ENCODE peak calls at places on chromosomes 4 and X, in six cellular contexts. Z is D721Med, N is WTC11, M is tibial artery, R is right atrium auricular region, Y is cardiac fibroblast. P is an unnamed sample.

GRCh38 chrX:38304010-38304409 is 23.3 kb downstream of the RPGR start:
- DNase-seq in Z (no peak), N (peak; percentile 10), M (no peak), R (no peak), Y (peak; percentile 64), P (no peak)

GRCh38 chr4:82125170-82125862 is 248.5 kb downstream of the HNRNPD start:
- DNase-seq in Z (no peak), N (no peak), M (no peak), R (no peak), Y (no peak), P (no peak)

GRCh38 chr4:145183023-145183422 is 2.6 kb upstream of the OTUD4 start:
- DNase-seq in Z (no peak), N (no peak), M (no peak), R (no peak), Y (no peak), P (no peak)

GRCh38 chr4:87209696-87210095 is 10.7 kb downstream of the KLHL8 start:
- DNase-seq in Z (no peak), N (no peak), M (peak; percentile 57), R (peak; percentile 69), Y (peak; percentile 41), P (peak; percentile 30)

GRCh38 chr4:101660607-101661006 is 129.9 kb upstream of the BANK1 start:
- DNase-seq in Z (no peak), N (no peak), M (no peak), R (no peak), Y (peak; percentile 38), P (no peak)

GRCh38 chr4:82754546-82755165 is 43.9 kb downstream of the SCD5 start:
- DNase-seq in Z (no peak), N (no peak), M (no peak), R (no peak), Y (no peak), P (no peak)

GRCh38 chr4:82739292-82740190 is 59.1 kb downstream of the SCD5 start:
- DNase-seq in Z (peak; percentile 73), N (peak; percentile 94), M (peak; percentile 55), R (peak; percentile 74), Y (peak; percentile 70), P (peak; percentile 29)

GRCh38 chr4:77418333-77418732 is 187.3 kb upstream of the CXCL13 start:
- DNase-seq in Z (no peak), N (no peak), M (no peak), R (no peak), Y (no peak), P (no peak)

GRCh38 chr4:152382057-152382785 is 153.7 kb downstream of the FBXW7 start:
- DNase-seq in Z (no peak), N (no peak), M (no peak), R (no peak), Y (peak; percentile 29), P (no peak)

GRCh38 chr4:151624606-151625565 is 135.9 kb downstream of the GATB start:
- DNase-seq in Z (no peak), N (no peak), M (peak; percentile 30), R (no peak), Y (peak; percentile 20), P (no peak)

GRCh38 chr4:89949782-89950387 is 55.2 kb downstream of the MMRN1 start:
- DNase-seq in Z (no peak), N (no peak), M (no peak), R (no peak), Y (no peak), P (no peak)

GRCh38 chr4:120718979-120719566 is 203.5 kb downstream of the PRDM5 start:
- DNase-seq in Z (no peak), N (peak; percentile 28), M (no peak), R (no peak), Y (peak; percentile 62), P (peak; percentile 8)

GRCh38 chr4:152029631-152030030 is 268.8 kb upstream of the GATB start:
- DNase-seq in Z (no peak), N (no peak), M (no peak), R (no peak), Y (no peak), P (no peak)

GRCh38 chr4:37781134-37781455 is 45.4 kb upstream of the PGM2 start:
- DNase-seq in Z (no peak), N (no peak), M (no peak), R (no peak), Y (no peak), P (no peak)

GRCh38 chr4:128831526-128832252 is 22.2 kb downstream of the JADE1 start:
- DNase-seq in Z (no peak), N (no peak), M (no peak), R (no peak), Y (no peak), P (no peak)

GRCh38 chr4:143347495-143347894 is 10.8 kb downstream of the GAB1 start:
- DNase-seq in Z (no peak), N (no peak), M (no peak), R (no peak), Y (no peak), P (no peak)

GRCh38 chrX:71067079-71067478 is 1.1 kb downstream of the SNX12 start:
- DNase-seq in Z (no peak), N (no peak), M (no peak), R (no peak), Y (no peak), P (no peak)

GRCh38 chrX:119502727-119503483 is 34.7 kb downstream of the SLC25A5 start:
- DNase-seq in Z (no peak), N (no peak), M (no peak), R (no peak), Y (peak; percentile 60), P (no peak)

GRCh38 chr4:102847687-102848086 is 20.3 kb upstream of the UBE2D3 start:
- DNase-seq in Z (no peak), N (no peak), M (no peak), R (no peak), Y (no peak), P (no peak)

GRCh38 chr4:80138556-80139538 is 58.5 kb upstream of the PRDM8 start:
- DNase-seq in Z (no peak), N (no peak), M (no peak), R (no peak), Y (peak; percentile 79), P (peak; percentile 24)

GRCh38 chr4:15912961-15913630 is 25.4 kb downstream of the FGFBP1 start:
- DNase-seq in Z (no peak), N (no peak), M (no peak), R (no peak), Y (peak; percentile 62), P (no peak)

GRCh38 chr4:76712564-76712963 is 185.4 kb downstream of the SOWAHB start:
- DNase-seq in Z (no peak), N (no peak), M (no peak), R (no peak), Y (peak; percentile 38), P (no peak)

GRCh38 chr4:2290974-2291704 is 29.2 kb upstream of the MXD4 start:
- DNase-seq in Z (no peak), N (no peak), M (no peak), R (no peak), Y (no peak), P (peak; percentile 5)

GRCh38 chr4:104749062-104749461 is 254.4 kb upstream of the CXXC4 start:
- DNase-seq in Z (no peak), N (no peak), M (no peak), R (no peak), Y (no peak), P (peak; percentile 33)

GRCh38 chr4:150415213-150415612 is 166.7 kb upstream of the MAB21L2 start:
- DNase-seq in Z (no peak), N (no peak), M (no peak), R (no peak), Y (no peak), P (no peak)

DNA sequence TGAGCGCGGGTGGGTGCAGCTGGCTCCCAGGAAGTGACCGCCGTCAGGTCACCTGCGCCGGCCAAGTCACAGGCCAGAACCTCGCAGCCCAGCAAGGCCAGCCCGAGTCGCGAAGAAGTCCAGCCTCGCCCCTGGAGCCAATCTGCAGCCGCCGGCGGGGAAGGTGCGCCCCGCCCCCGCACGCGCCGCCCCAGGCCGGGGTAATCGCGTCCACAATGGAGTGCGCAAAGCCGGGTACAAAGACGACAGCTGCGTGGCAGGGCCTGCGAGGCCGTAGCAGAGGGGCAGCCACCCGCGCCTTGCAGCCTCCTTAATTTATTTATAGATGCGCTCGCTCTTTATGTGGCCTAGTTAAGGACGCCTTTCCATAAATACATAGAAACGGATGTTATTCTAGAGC is 139.4 kb upstream of the CPEB2 start:
- DNase-seq in Z (no peak), N (peak; percentile 19), M (no peak), R (no peak), Y (no peak), P (no peak)
- TF ChIP-seq CTCF in Z (no peak), N (no peak), M (no peak), R (no peak), Y (no peak), P (no peak)

DNA sequence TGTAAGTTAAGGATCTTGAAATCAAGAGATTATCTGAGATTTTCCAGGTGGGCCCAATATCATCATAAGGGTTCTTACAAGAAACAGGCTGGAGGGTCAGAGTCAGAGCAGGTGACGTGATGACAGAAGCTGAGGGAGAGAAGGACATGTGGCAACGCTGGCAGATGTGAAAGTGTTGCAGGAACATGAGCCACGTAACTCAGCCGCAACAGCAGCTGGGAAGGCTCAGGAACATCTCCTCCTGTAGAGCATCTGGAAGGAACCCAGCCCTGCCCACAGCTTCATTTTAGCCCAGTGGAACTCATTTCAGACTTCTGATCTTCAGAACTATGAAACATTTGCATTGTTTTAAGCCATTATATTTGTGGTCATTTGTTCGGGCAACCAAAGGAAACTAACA is 156.3 kb upstream of the VEGFC start:
- DNase-seq in Z (no peak), N (no peak), M (no peak), R (no peak), Y (peak; percentile 93), P (no peak)
- TF ChIP-seq CTCF in Z (no peak), N (no peak), M (no peak), R (no peak), Y (no peak), P (no peak)

GRCh38 chrX:96729868-96730643 is 45.4 kb downstream of the DIAPH2 start:
- DNase-seq in Z (no peak), N (no peak), M (no peak), R (no peak), Y (no peak), P (no peak)

DNA sequence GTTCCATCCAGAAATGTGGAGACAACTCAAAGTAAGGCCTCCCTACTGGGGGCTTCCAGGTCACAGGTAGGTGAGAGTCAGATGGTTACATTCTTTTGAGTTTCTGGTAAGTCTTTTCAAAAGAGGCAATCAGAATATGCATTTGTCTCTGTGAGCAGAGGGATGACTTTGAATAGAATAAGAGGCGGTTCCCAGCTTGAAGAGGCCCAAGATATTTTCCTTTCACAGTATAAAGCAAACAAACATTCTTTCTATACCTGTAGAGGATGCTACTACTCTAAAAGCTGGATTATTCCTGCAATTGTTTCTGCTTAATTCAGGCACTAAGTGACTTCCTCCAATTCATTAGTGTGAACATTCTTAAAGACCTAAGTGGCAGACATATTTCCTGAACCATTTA is 44.4 kb downstream of the DIAPH2 start:
- DNase-seq in Z (no peak), N (no peak), M (no peak), R (no peak), Y (no peak), P (no peak)
- TF ChIP-seq CTCF in Z (no peak), N (no peak), M (no peak), R (no peak), Y (no peak), P (no peak)

DNA sequence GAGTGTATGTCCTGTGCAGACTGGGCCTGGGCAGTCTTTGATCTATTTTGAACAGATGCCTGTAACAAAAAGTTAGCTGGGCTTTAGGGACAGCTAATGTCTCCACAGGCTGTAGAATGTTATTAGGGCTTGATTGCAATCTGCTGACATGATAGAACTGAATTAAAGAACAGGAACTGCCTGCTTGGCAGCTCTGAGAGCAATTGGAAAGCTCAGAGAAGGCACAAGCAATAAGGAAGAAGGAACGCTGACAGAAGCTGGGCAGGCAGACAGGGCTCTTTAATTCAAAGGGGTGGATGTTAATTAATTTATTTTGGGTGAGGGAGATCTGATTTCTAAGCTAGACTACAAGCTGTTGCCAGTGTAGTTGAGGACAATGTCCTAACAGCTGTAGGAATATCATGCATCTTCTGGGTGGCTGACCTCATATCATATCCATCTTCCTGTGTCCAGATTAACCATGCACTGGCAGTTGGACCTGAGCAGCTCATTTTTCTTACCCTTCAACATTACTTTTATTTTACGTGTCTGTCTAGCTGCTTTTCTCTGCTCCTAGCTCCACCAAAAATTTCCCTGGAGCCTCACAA is 20.7 kb upstream of the GRXCR1 start:
- DNase-seq in Z (no peak), N (no peak), M (no peak), R (no peak), Y (no peak), P (no peak)
- TF ChIP-seq CTCF in Z (no peak), N (no peak), M (no peak), R (no peak), Y (no peak), P (no peak)